ENCODE peak calls at places on chromosome 18, in nine cellular contexts. P is upper lobe of right lung, U is uterus, S is heart right ventricle, M is cardiac muscle cell, G is left ventricle myocardium inferior, J is IMR-90, C is psoas muscle, W is tibial artery. L is an unnamed sample. For H3K27me3, the result is how much of the 10 kb centered on the place peaks cover.

GRCh38 chr18:49645836-49646235 is 84.0 kb downstream of the LIPG start:
- DNase-seq in M (no peak), C (peak), U (peak), G (peak), J (peak), P (no peak), S (peak), W (peak), L (no peak)

GRCh38 chr18:73717570-73717969 is 430.1 kb downstream of the FBXO15 start:
- DNase-seq in C (no peak), J (peak), U (no peak), W (no peak), P (no peak), M (no peak), S (no peak), G (no peak), L (no peak)

GRCh38 chr18:61597321-61597720 is 264.1 kb downstream of the CDH20 start:
- DNase-seq in U (no peak), J (no peak), W (no peak), M (no peak), P (no peak), S (no peak), C (no peak), G (no peak), L (no peak)

GRCh38 chr18:58662118-58662517 is 9.1 kb upstream of the MALT1 start:
- DNase-seq in M (no peak), J (no peak), U (no peak), P (no peak), S (no peak), G (no peak), C (no peak), W (no peak), L (no peak)

GRCh38 chr18:24672165-24672950 is 211.9 kb downstream of the HRH4 start:
- DNase-seq in P (no peak), U (no peak), G (no peak), W (no peak), C (no peak), J (peak), M (peak), S (no peak), L (no peak)

GRCh38 chr18:36294031-36294430 is 3.5 kb upstream of the FHOD3 start:
- DNase-seq in W (no peak), J (peak), P (no peak), U (no peak), C (no peak), G (no peak), M (no peak), S (no peak), L (no peak)

GRCh38 chr18:64886995-64887394 is 738.1 kb upstream of the LINC00305 start:
- DNase-seq in G (no peak), P (no peak), J (no peak), U (no peak), S (no peak), W (no peak), C (no peak), M (no peak), L (no peak)

GRCh38 chr18:14970027-14970426 is 222.1 kb downstream of the ANKRD30B start:
- DNase-seq in G (no peak), M (no peak), U (no peak), P (no peak), W (no peak), C (no peak), S (no peak), J (no peak), L (no peak)

GRCh38 chr18:78601349-78601748 is 378.3 kb upstream of the SALL3 start:
- DNase-seq in J (no peak), U (no peak), P (no peak), S (no peak), G (no peak), W (no peak), M (no peak), C (no peak), L (no peak)

GRCh38 chr18:57698571-57699276 is 77.1 kb upstream of the NARS1 start:
- DNase-seq in P (no peak), U (no peak), S (no peak), W (no peak), M (peak), J (peak), C (no peak), G (no peak), L (no peak)

GRCh38 chr18:72187956-72188355 is 356.2 kb downstream of the CBLN2 start:
- DNase-seq in G (no peak), M (no peak), S (no peak), J (no peak), W (no peak), U (no peak), C (no peak), P (no peak), L (no peak)

GRCh38 chr18:14978962-14979535 is 231.1 kb downstream of the ANKRD30B start:
- DNase-seq in W (no peak), J (no peak), S (no peak), P (peak), M (peak), G (no peak), U (no peak), C (no peak), L (no peak)

GRCh38 chr18:28159055-28159454 is 17.9 kb downstream of the CDH2 start:
- DNase-seq in W (no peak), P (no peak), J (no peak), U (no peak), M (no peak), G (no peak), C (no peak), S (no peak), L (no peak)

GRCh38 chr18:28115149-28115550 is 61.8 kb downstream of the CDH2 start:
- DNase-seq in U (no peak), J (peak), W (no peak), G (no peak), P (no peak), M (no peak), C (no peak), S (no peak), L (no peak)

GRCh38 chr18:55748227-55748738 is 160.3 kb upstream of the TCF4 start:
- DNase-seq in U (no peak), M (peak), P (no peak), C (no peak), W (no peak), J (no peak), S (no peak), G (no peak), L (no peak)

GRCh38 chr18:13017247-13017875 is 26.2 kb downstream of the CEP192 start:
- DNase-seq in G (no peak), S (no peak), J (no peak), M (no peak), C (no peak), W (no peak), U (no peak), P (no peak), L (no peak)

GRCh38 chr18:75111673-75112485 is 97.1 kb downstream of the PTGR3 start:
- DNase-seq in C (no peak), P (no peak), G (no peak), U (no peak), M (no peak), W (no peak), S (no peak), J (peak), L (no peak)

GRCh38 chr18:75824661-75825060 is 397.2 kb upstream of the SMIM21 start:
- DNase-seq in W (no peak), C (no peak), U (no peak), J (no peak), S (no peak), M (no peak), G (no peak), P (no peak), L (no peak)

GRCh38 chr18:74252032-74252380 is 39.8 kb downstream of the CYB5A start:
- DNase-seq in S (no peak), W (no peak), M (no peak), C (no peak), P (no peak), J (peak), G (no peak), U (no peak), L (no peak)

GRCh38 chr18:3510024-3510423 is 60.1 kb downstream of the TGIF1 start:
- DNase-seq in J (no peak), U (no peak), S (no peak), C (no peak), G (no peak), M (no peak), P (no peak), W (no peak), L (no peak)

GRCh38 chr18:22021701-22022100 is 147.7 kb upstream of the GATA6 start:
- DNase-seq in G (no peak), J (no peak), U (no peak), M (no peak), W (no peak), C (no peak), P (peak), S (no peak), L (no peak)

GRCh38 chr18:77080283-77080682 is 52.3 kb downstream of the MBP start:
- DNase-seq in P (no peak), M (no peak), G (no peak), U (no peak), J (no peak), W (no peak), C (no peak), S (no peak), L (no peak)

GRCh38 chr18:5625076-5625475 is 81.3 kb upstream of the EPB41L3 start:
- DNase-seq in P (no peak), M (no peak), S (no peak), J (no peak), C (no peak), W (no peak), U (no peak), G (no peak), L (no peak)
- H3K27me3 ChIP-seq in P (under half), M (under half), S (half or more), J (under half), C (under half), W (under half), U (under half), G (half or more), L (under half)

DNA sequence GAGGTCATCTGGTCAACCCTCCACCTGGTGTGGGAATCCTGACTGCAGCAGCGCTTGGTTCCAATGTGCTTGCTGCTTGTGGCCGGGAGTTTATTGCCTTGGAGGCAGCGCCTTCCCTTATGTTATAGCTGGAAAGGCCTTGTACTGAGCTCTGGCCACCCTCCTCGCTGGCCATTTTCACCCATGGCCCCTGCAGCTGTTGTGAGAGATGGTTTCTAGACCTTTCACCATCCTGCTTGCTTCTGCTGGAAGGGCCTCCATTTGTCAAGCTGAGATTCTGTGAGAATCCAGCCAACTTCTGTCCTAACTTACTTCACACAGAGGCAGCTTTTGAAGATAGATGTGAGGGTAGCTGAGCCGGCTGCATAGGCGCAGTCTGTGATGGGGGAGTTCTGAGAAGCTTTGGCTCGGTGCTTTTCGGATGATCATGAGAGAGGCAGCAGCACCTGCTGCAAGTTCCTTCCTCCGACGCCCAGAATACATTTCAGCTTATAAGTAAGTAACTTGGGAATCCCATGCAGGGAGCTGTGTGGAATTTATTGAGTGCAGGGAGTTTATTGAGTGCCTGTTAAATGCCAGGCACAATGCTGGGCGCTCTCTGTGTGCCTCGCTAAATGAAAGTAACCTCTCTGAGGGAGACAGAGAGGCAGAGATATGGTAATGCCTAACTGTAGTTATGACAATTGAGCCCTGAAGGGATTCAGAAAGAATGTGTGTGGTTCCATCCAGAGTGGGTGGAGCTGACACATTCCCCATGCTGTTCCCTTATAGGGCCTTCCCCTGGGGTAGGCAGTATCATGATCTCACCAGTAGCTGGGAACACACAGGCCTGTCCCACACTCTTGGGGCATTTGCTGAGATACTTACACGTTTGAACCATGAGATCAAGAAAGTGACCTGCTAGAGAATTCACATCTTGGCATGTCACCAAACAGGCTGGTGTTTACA is 8.9 kb downstream of the CTIF start:
- DNase-seq in J (peak), M (no peak), U (no peak), P (no peak), C (peak), S (peak), W (peak), G (peak), L (no peak)
- H3K27ac ChIP-seq in J (peak), M (no peak), U (no peak), P (no peak), C (peak), S (peak), W (peak), G (peak), L (no peak)

GRCh38 chr18:46250812-46251173 is 146.6 kb downstream of the HAUS1 start:
- DNase-seq in U (no peak), G (no peak), C (no peak), P (no peak), S (no peak), W (no peak), M (no peak), J (no peak), L (no peak)
- H3K4me3 ChIP-seq in U (no peak), G (no peak), C (no peak), P (no peak), S (no peak), W (no peak), M (no peak), J (no peak), L (peak)

GRCh38 chr18:37566479-37567060 is 972 bp upstream of the CELF4 start:
- DNase-seq in W (no peak), G (no peak), U (no peak), M (peak), P (peak), J (no peak), C (no peak), S (no peak), L (no peak)
- H3K27me3 ChIP-seq in W (half or more), G (half or more), U (under half), M (half or more), P (half or more), J (under half), C (under half), S (half or more), L (under half)

GRCh38 chr18:23131693-23132319 is 3.5 kb upstream of the CABLES1 start:
- DNase-seq in S (peak), U (peak), P (no peak), G (no peak), M (peak), C (no peak), W (peak), J (peak), L (peak)

GRCh38 chr18:23136326-23137092 is 1.2 kb downstream of the CABLES1 start:
- DNase-seq in W (peak), S (peak), U (peak), J (no peak), M (peak), C (peak), G (peak), P (peak), L (no peak)

GRCh38 chr18:23134780-23135678 is at the start of gene CABLES1:
- DNase-seq in S (peak), J (peak), W (peak), U (peak), M (peak), C (peak), G (peak), P (peak), L (peak)

GRCh38 chr18:23135679-23136325 is 517 bp downstream of the CABLES1 start:
- DNase-seq in W (peak), U (no peak), S (no peak), G (peak), P (peak), C (peak), M (peak), J (no peak), L (peak)

DNA sequence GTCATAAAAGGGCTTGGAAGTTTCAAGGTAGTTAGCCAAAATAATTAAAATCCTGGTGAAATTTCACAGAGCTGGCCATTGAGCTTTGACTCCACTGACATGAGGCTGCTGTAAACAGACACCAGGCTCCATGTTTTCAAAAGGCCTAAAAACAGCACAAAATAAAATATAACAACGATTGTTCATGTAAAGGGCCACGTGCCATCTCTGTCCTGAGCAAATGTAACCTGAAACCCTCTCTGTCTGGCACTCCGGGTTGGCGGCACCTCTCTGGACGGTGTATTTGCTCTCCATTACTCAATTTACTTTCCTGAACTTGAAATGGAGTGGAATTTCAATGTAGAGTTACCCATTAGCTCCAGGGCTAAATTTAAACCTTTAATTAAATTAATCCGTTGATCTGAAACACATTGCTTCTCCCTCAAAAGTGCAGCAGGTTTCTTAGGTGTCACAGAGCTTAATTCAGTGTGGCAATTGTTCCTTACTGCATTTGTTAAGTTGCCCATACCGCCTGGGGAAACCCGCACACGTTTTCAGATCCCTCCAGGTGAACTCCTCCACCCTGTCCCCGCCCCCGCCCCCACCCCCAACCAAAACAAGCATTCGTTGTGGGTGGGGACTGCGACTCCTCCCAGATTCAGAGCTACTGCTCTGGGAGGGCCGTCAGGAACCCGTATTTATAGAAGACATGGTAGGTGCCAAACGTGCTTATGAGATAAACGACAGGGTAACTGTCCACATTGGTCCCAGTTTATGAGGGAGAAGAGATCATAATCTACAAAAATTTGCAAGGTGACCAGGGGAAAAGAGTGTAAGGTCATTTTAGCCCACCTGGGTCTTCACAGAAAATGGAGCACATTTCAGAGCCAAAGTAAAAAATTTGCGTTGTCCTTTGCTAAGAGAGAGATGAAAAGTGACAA is 1.2 kb upstream of the CABLES1 start:
- DNase-seq in M (peak), S (no peak), C (no peak), U (no peak), G (no peak), P (peak), J (no peak), W (no peak), L (no peak)
- H3K27ac ChIP-seq in M (no peak), S (no peak), C (no peak), U (peak), G (peak), P (peak), J (no peak), W (peak), L (no peak)

GRCh38 chr18:26546875-26547301 is 1.5 kb downstream of the KCTD1 start:
- DNase-seq in W (no peak), J (no peak), U (peak), G (no peak), S (no peak), M (no peak), P (no peak), C (no peak), L (no peak)
- H3K4me3 ChIP-seq in W (no peak), J (no peak), U (no peak), G (peak), S (no peak), M (peak), P (no peak), C (peak), L (no peak)

GRCh38 chr18:47247036-47247832 is 4.2 kb downstream of the SKOR2 start:
- DNase-seq in C (no peak), P (no peak), W (no peak), M (peak), G (no peak), S (no peak), U (no peak), J (no peak), L (no peak)

GRCh38 chr18:47244041-47244440 is 7.4 kb downstream of the SKOR2 start:
- DNase-seq in G (no peak), M (no peak), W (no peak), S (no peak), J (no peak), U (no peak), P (no peak), C (no peak), L (no peak)

GRCh38 chr18:47248610-47249343 is 2.7 kb downstream of the SKOR2 start:
- DNase-seq in U (no peak), G (no peak), J (no peak), W (no peak), P (no peak), C (no peak), S (no peak), M (no peak), L (no peak)

GRCh38 chr18:47247833-47248609 is 3.4 kb downstream of the SKOR2 start:
- DNase-seq in J (no peak), S (no peak), C (no peak), U (no peak), P (no peak), W (no peak), G (no peak), M (no peak), L (no peak)

GRCh38 chr18:47246027-47246971 is 5.2 kb downstream of the SKOR2 start:
- DNase-seq in J (no peak), U (no peak), S (no peak), M (no peak), W (no peak), P (no peak), G (no peak), C (no peak), L (no peak)
- H3K27me3 ChIP-seq in J (under half), U (under half), S (half or more), M (half or more), W (half or more), P (half or more), G (half or more), C (under half), L (under half)

L was measured in CD8-positive, alpha-beta memory T cell.